ENCODE peak calls at places on chromosomes 7 and 10, in four cellular contexts. Z is GM13976; Q is activated CD8-positive, alpha-beta memory T cell treated with anti-CD3 and anti-CD28 coated beads for 24 hours; M is choroid plexus epithelial cell. C is an unnamed sample.
A peak's percentile ranks its signal among the peaks of the same experiment; 100 is the strongest.

GRCh38 chr7:127689194-127689772 is 37.3 kb downstream of the SND1 start:
- DNase-seq in Q (no peak), Z (no peak), M (no peak), C (no peak)

GRCh38 chr10:8058274-8059111 is 4.0 kb downstream of the GATA3 start:
- DNase-seq in Q (no peak), M (no peak), Z (no peak), C (peak; percentile 57)

GRCh38 chr10:3424102-3424803 is 251.7 kb upstream of the PITRM1 start:
- DNase-seq in Q (no peak), M (peak; percentile 84), Z (no peak), C (no peak)

GRCh38 chr7:151495360-151495759 is 24.3 kb downstream of the RHEB start:
- DNase-seq in M (no peak), Q (no peak), Z (no peak), C (no peak)

GRCh38 chr10:35000936-35001335 is 89.2 kb downstream of the CUL2 start:
- DNase-seq in Q (no peak), M (peak; percentile 70), Z (no peak), C (no peak)

GRCh38 chr10:70599791-70600190 is 2.8 kb downstream of the PRF1 start:
- DNase-seq in Z (no peak), Q (peak; percentile 57), M (no peak), C (no peak)

GRCh38 chr10:131874991-131875451 is 25.8 kb upstream of the PPP2R2D start:
- DNase-seq in Z (peak; percentile 89), M (peak; percentile 90), Q (peak; percentile 73), C (no peak)

GRCh38 chr7:5701085-5701914 is 80.2 kb downstream of the RNF216 start:
- DNase-seq in Q (peak; percentile 83), M (peak; percentile 51), Z (peak; percentile 57), C (no peak)

GRCh38 chr10:127922675-127923366 is 15.9 kb downstream of the PTPRE start:
- DNase-seq in Z (no peak), M (peak; percentile 94), Q (no peak), C (no peak)

GRCh38 chr10:122168598-122168997 is 102.5 kb upstream of the BTBD16 start:
- DNase-seq in Z (no peak), Q (no peak), M (peak; percentile 31), C (no peak)

GRCh38 chr10:60396766-60397165 is 7.1 kb upstream of the ANK3 start:
- DNase-seq in M (peak; percentile 47), Z (no peak), Q (no peak), C (no peak)

GRCh38 chr7:155962191-155962967 is 150.1 kb upstream of the SHH start:
- DNase-seq in Z (no peak), Q (peak; percentile 62), M (peak; percentile 56), C (no peak)

GRCh38 chr10:120963587-120964220 is 112.5 kb downstream of the WDR11 start:
- DNase-seq in M (no peak), Q (no peak), Z (no peak), C (no peak)

GRCh38 chr10:11403116-11403515 is 208.3 kb downstream of the USP6NL start:
- DNase-seq in M (no peak), Q (peak; percentile 71), Z (no peak), C (no peak)

GRCh38 chr7:11835260-11835659 is 3.3 kb upstream of the THSD7A start:
- DNase-seq in Z (no peak), M (peak; percentile 30), Q (no peak), C (no peak)

GRCh38 chr7:5766321-5766761 is 15.1 kb downstream of the RNF216 start:
- DNase-seq in Q (no peak), Z (no peak), M (peak; percentile 69), C (no peak)

GRCh38 chr10:95513008-95513589 is 48.1 kb downstream of the SORBS1 start:
- DNase-seq in Q (no peak), M (no peak), Z (no peak), C (no peak)

GRCh38 chr10:7335977-7336376 is 74.9 kb downstream of the SFMBT2 start:
- DNase-seq in M (no peak), Z (no peak), Q (no peak), C (no peak)

GRCh38 chr7:98930464-98930863 is 52.1 kb downstream of the TRRAP start:
- DNase-seq in Q (no peak), M (no peak), Z (no peak), C (no peak)

C was measured in suprapubic skin.